ENCODE peak calls at places on chromosomes 2 and 18, in six cellular contexts. K is cardiac fibroblast; Q is activated CD8-positive, alpha-beta memory T cell treated with anti-CD3 and anti-CD28 coated beads, Interleukin-2, amount 50 U/mL, for 48 hours; Y is WTC11; A is MG63; L is stimulated activated CD8-positive, alpha-beta memory T cell treated with anti-CD3 and anti-CD28 coated beads, Interleukin-15, amount 100 ng/mL, for 24 hours. I is an unnamed sample.

GRCh38 chr2:37274354-37274965 is 43.0 kb downstream of the NDUFAF7 start:
- DNase-seq in Q (no peak), K (peak), L (no peak), A (no peak), Y (no peak), I (no peak)

GRCh38 chr2:8993196-8993901 is 10.1 kb downstream of the MBOAT2 start:
- DNase-seq in Y (no peak), Q (no peak), L (no peak), K (no peak), A (no peak), I (no peak)

GRCh38 chr2:15654727-15655073 is 63.0 kb downstream of the DDX1 start:
- DNase-seq in L (no peak), K (no peak), Y (no peak), Q (no peak), A (no peak), I (no peak)

GRCh38 chr2:5368263-5368662 is 323.9 kb upstream of the SOX11 start:
- DNase-seq in K (no peak), A (no peak), Y (no peak), Q (no peak), L (no peak), I (no peak)

GRCh38 chr2:66268756-66269155 is 166.2 kb upstream of the MEIS1 start:
- DNase-seq in K (no peak), Q (no peak), A (no peak), Y (no peak), L (no peak), I (no peak)

GRCh38 chr2:181311841-181312240 is 145.3 kb upstream of the ITGA4 start:
- DNase-seq in Y (no peak), L (no peak), Q (no peak), K (no peak), A (no peak), I (no peak)

GRCh38 chr18:22505136-22505535 is 87.4 kb upstream of the CTAGE1 start:
- DNase-seq in Y (no peak), Q (no peak), L (no peak), K (peak), A (no peak), I (no peak)

GRCh38 chr2:61645911-61646310 is 107.8 kb upstream of the XPO1 start:
- DNase-seq in Y (no peak), K (peak), A (no peak), L (no peak), Q (no peak), I (no peak)

GRCh38 chr18:23087352-23087751 is 47.9 kb upstream of the CABLES1 start:
- DNase-seq in L (no peak), K (no peak), A (no peak), Q (no peak), Y (no peak), I (no peak)

I was measured in A673.